ENCODE peak calls at places on chromosome 13, in five cellular contexts. Z, N, Q, X and F are unnamed samples.

GRCh38 chr13:24007979-24008620 is 110.8 kb upstream of the C1QTNF9B start:
- DNase-seq in Z (no peak), X (no peak), N (no peak), Q (no peak), F (no peak)

GRCh38 chr13:32309812-32310706 is 5.1 kb downstream of the ZAR1L start:
- DNase-seq in Q (no peak), N (no peak), X (peak; percentile 71), Z (no peak), F (peak; percentile 59)

GRCh38 chr13:98071316-98071715 is 71.6 kb upstream of the FARP1 start:
- DNase-seq in N (no peak), Z (no peak), Q (no peak), X (no peak), F (no peak)

GRCh38 chr13:77698211-77699058 is 948 bp downstream of the SLAIN1 start:
- DNase-seq in Z (no peak), X (peak; percentile 65), N (peak; percentile 37), Q (peak; percentile 43), F (peak; percentile 36)

GRCh38 chr13:113742000-113742441 is 17.0 kb upstream of the TMEM255B start:
- DNase-seq in X (no peak), Z (no peak), Q (no peak), N (peak; percentile 51), F (peak; percentile 94)

GRCh38 chr13:67131393-67131792 is 98.7 kb downstream of the PCDH9 start:
- DNase-seq in X (no peak), N (no peak), Z (no peak), Q (no peak), F (no peak)

GRCh38 chr13:27921961-27922910 is 2.4 kb downstream of the PDX1 start:
- DNase-seq in N (no peak), Q (no peak), X (no peak), Z (no peak), F (no peak)

GRCh38 chr13:34357435-34358232 is 539.7 kb downstream of the RFC3 start:
- DNase-seq in Z (peak; percentile 84), N (no peak), Q (no peak), X (peak; percentile 5), F (peak; percentile 26)

GRCh38 chr13:101231751-101232428 is 184.4 kb downstream of the NALCN start:
- DNase-seq in X (no peak), Z (no peak), N (no peak), Q (no peak), F (no peak)

GRCh38 chr13:47555235-47555634 is 445.8 kb downstream of the SUCLA2 start:
- DNase-seq in Z (no peak), Q (no peak), N (no peak), X (peak; percentile 12), F (peak; percentile 44)

GRCh38 chr13:28440774-28441532 is 54.0 kb downstream of the FLT1 start:
- DNase-seq in N (no peak), Q (no peak), X (no peak), Z (no peak), F (no peak)

GRCh38 chr13:101473458-101473857 is 21.0 kb downstream of the ITGBL1 start:
- DNase-seq in X (no peak), N (no peak), Z (no peak), Q (no peak), F (no peak)

GRCh38 chr13:75812751-75813181 is 176.6 kb downstream of the LMO7 start:
- DNase-seq in X (no peak), Z (no peak), Q (no peak), N (no peak), F (no peak)

GRCh38 chr13:43432948-43433347 is 353.8 kb downstream of the ENOX1 start:
- DNase-seq in Q (no peak), X (no peak), Z (no peak), N (no peak), F (no peak)

GRCh38 chr13:93420887-93421286 is 194.3 kb downstream of the GPC6 start:
- DNase-seq in Q (no peak), N (no peak), Z (no peak), X (no peak), F (no peak)

GRCh38 chr13:24541127-24541475 is 28.5 kb upstream of the PARP4 start:
- DNase-seq in N (no peak), X (no peak), Q (no peak), Z (no peak), F (no peak)

GRCh38 chr13:112892759-112893569 is 76.0 kb upstream of the MCF2L start:
- DNase-seq in N (no peak), Q (no peak), Z (no peak), X (no peak), F (peak; percentile 72)

GRCh38 chr13:95191821-95192220 is 109.4 kb downstream of the ABCC4 start:
- DNase-seq in N (peak; percentile 79), Z (peak; percentile 79), Q (peak; percentile 35), X (peak; percentile 88), F (peak; percentile 18)

GRCh38 chr13:43364210-43365041 is 341.0 kb downstream of the DNAJC15 start:
- DNase-seq in X (no peak), N (no peak), Z (peak; percentile 76), Q (no peak), F (no peak)

GRCh38 chr13:22562116-22562515 is 618.7 kb upstream of the SGCG start:
- DNase-seq in X (no peak), Q (no peak), N (no peak), Z (no peak), F (no peak)

GRCh38 chr13:20461481-20461859 is 64.2 kb downstream of the CRYL1 start:
- DNase-seq in N (no peak), Z (no peak), Q (no peak), X (no peak), F (no peak)

GRCh38 chr13:41500501-41500900 is 43.2 kb downstream of the RGCC start:
- DNase-seq in X (peak; percentile 66), Q (no peak), N (no peak), Z (no peak), F (peak; percentile 62)

GRCh38 chr13:34019870-34020269 is 201.9 kb downstream of the RFC3 start:
- DNase-seq in Z (no peak), N (no peak), Q (no peak), X (no peak), F (peak; percentile 97)

GRCh38 chr13:23953860-23954512 is 56.7 kb upstream of the C1QTNF9B start:
- DNase-seq in X (no peak), N (no peak), Z (no peak), Q (no peak), F (peak; percentile 23)

GRCh38 chr13:30257433-30258099 is 49.8 kb downstream of the KATNAL1 start:
- DNase-seq in N (no peak), Q (no peak), X (peak; percentile 48), Z (no peak), F (no peak)

GRCh38 chr13:75481176-75482069 is 546 bp downstream of the TBC1D4 start:
- DNase-seq in X (peak; percentile 47), Z (no peak), N (peak; percentile 31), Q (peak; percentile 26), F (peak; percentile 75)

GRCh38 chr13:29573190-29573589 is 22.3 kb downstream of the SLC7A1 start:
- DNase-seq in Q (peak; percentile 45), Z (no peak), X (peak; percentile 15), N (no peak), F (no peak)

GRCh38 chr13:45521292-45521691 is 56.6 kb downstream of the COG3 start:
- DNase-seq in Q (no peak), Z (no peak), X (no peak), N (no peak), F (peak; percentile 64)

GRCh38 chr13:41060723-41061074 is 610 bp upstream of the WBP4 start:
- DNase-seq in N (peak; percentile 80), Z (peak; percentile 74), Q (peak; percentile 78), X (peak; percentile 94), F (peak; percentile 89)

GRCh38 chr13:39956036-39956435 is 300.6 kb downstream of the COG6 start:
- DNase-seq in X (peak; percentile 86), N (no peak), Q (no peak), Z (no peak), F (no peak)

GRCh38 chr13:57632276-57633140 is 964 bp downstream of the PCDH17 start:
- DNase-seq in Q (peak; percentile 44), X (no peak), N (no peak), Z (no peak), F (no peak)

GRCh38 chr13:29977721-29978120 is 127.3 kb upstream of the UBL3 start:
- DNase-seq in Q (no peak), Z (no peak), N (no peak), X (no peak), F (no peak)

GRCh38 chr13:82438320-82438719 is 1444.0 kb downstream of the SLITRK1 start:
- DNase-seq in X (no peak), Z (no peak), Q (no peak), N (no peak), F (no peak)

GRCh38 chr13:50326271-50326670 is 311.0 kb downstream of the KCNRG start:
- DNase-seq in Z (no peak), N (no peak), X (no peak), Q (no peak), F (no peak)

GRCh38 chr13:79318664-79319063 is 87.4 kb downstream of the RBM26 start:
- DNase-seq in Z (no peak), Q (no peak), N (no peak), X (no peak), F (no peak)

GRCh38 chr13:39415403-39415802 is 187.6 kb downstream of the LHFPL6 start:
- DNase-seq in Z (peak; percentile 52), X (peak; percentile 44), Q (peak; percentile 5), N (peak; percentile 34), F (peak; percentile 34)

GRCh38 chr13:67023088-67023893 is 206.8 kb downstream of the PCDH9 start:
- DNase-seq in Z (no peak), N (peak; percentile 51), Q (no peak), X (no peak), F (peak; percentile 52)